ENCODE peak calls at places on chromosomes 4 and X, in ten cellular contexts. P is fibroblast of lung; I is CD8-positive, alpha-beta T cell; R is colonic mucosa; M is fibroblast of pulmonary artery; Z is cardiac fibroblast; A is right atrium auricular region; L is osteocyte; O is cardiac muscle cell; X is GM20000. W is an unnamed sample.

GRCh38 chrX:130418066-130418465 is 16.3 kb downstream of the RBMX2 start:
- DNase-seq in P (no peak), I (no peak), R (no peak), M (no peak), Z (no peak), A (no peak), L (no peak), O (no peak), X (no peak), W (no peak)

GRCh38 chrX:102155806-102156179 is at the start of gene BEX5:
- DNase-seq in P (no peak), I (peak; percentile 11), R (peak; percentile 66), M (no peak), Z (no peak), A (no peak), L (no peak), O (no peak), X (peak; percentile 27), W (no peak)

GRCh38 chr4:149961876-149962597 is 116.2 kb upstream of the DCLK2 start:
- DNase-seq in P (peak; percentile 73), I (no peak), R (peak; percentile 38), M (peak; percentile 69), Z (peak; percentile 61), A (no peak), L (no peak), O (peak; percentile 59), X (no peak), W (no peak)

GRCh38 chr4:129446074-129446473 is 350.1 kb downstream of the C4orf33 start:
- DNase-seq in P (no peak), I (no peak), R (no peak), M (no peak), Z (peak; percentile 7), A (no peak), L (no peak), O (peak; percentile 2), X (no peak), W (no peak)

GRCh38 chr4:76562851-76563803 is 128.1 kb downstream of the SHROOM3 start:
- DNase-seq in P (peak; percentile 70), I (no peak), R (no peak), M (no peak), Z (no peak), A (no peak), L (no peak), O (no peak), X (no peak), W (no peak)

GRCh38 chrX:17373337-17373736 is 1.7 kb upstream of the NHS start:
- DNase-seq in P (no peak), I (no peak), R (no peak), M (no peak), Z (no peak), A (no peak), L (no peak), O (no peak), X (no peak), W (no peak)

GRCh38 chrX:37746951-37747350 is 32.9 kb upstream of the CYBB start:
- DNase-seq in P (peak; percentile 11), I (no peak), R (no peak), M (no peak), Z (no peak), A (no peak), L (no peak), O (no peak), X (no peak), W (no peak)

GRCh38 chr4:54840992-54841768 is 183.4 kb downstream of the KIT start:
- DNase-seq in P (no peak), I (no peak), R (peak; percentile 18), M (peak; percentile 16), Z (peak; percentile 40), A (no peak), L (no peak), O (peak; percentile 29), X (no peak), W (no peak)

GRCh38 chr4:81032805-81033684 is 2.5 kb downstream of the BMP3 start:
- DNase-seq in P (no peak), I (no peak), R (peak; percentile 23), M (no peak), Z (no peak), A (no peak), L (no peak), O (no peak), X (no peak), W (no peak)

GRCh38 chr4:100261346-100261745 is 71.1 kb upstream of the DDIT4L start:
- DNase-seq in P (no peak), I (no peak), R (no peak), M (no peak), Z (no peak), A (no peak), L (no peak), O (no peak), X (no peak), W (no peak)

GRCh38 chrX:140514554-140514953 is 9.7 kb upstream of the SOX3 start:
- DNase-seq in P (no peak), I (no peak), R (no peak), M (no peak), Z (no peak), A (no peak), L (no peak), O (no peak), X (no peak), W (no peak)

GRCh38 chr4:114563536-114564315 is 34.9 kb upstream of the UGT8 start:
- DNase-seq in P (peak; percentile 77), I (no peak), R (no peak), M (peak; percentile 0), Z (no peak), A (no peak), L (no peak), O (peak; percentile 0), X (no peak), W (no peak)

GRCh38 chrX:124023838-124024238 is 62.3 kb downstream of the STAG2 start:
- DNase-seq in P (peak; percentile 48), I (no peak), R (no peak), M (peak; percentile 8), Z (no peak), A (no peak), L (no peak), O (no peak), X (no peak), W (no peak)

GRCh38 chr4:111037591-111037990 is 414.7 kb upstream of the PITX2 start:
- DNase-seq in P (no peak), I (no peak), R (no peak), M (no peak), Z (no peak), A (no peak), L (no peak), O (no peak), X (no peak), W (no peak)

GRCh38 chr4:22515145-22515887 is 550 bp downstream of the ADGRA3 start:
- DNase-seq in P (peak; percentile 78), I (no peak), R (peak; percentile 78), M (peak; percentile 79), Z (peak; percentile 80), A (peak; percentile 60), L (peak; percentile 85), O (peak; percentile 83), X (peak; percentile 58), W (peak; percentile 56)
- TF ChIP-seq CTCF in P (no peak), I (no peak), R (no peak), M (no peak), Z (no peak), A (no peak), L (no peak), O (peak; percentile 25), X (no peak), W (no peak)

DNA sequence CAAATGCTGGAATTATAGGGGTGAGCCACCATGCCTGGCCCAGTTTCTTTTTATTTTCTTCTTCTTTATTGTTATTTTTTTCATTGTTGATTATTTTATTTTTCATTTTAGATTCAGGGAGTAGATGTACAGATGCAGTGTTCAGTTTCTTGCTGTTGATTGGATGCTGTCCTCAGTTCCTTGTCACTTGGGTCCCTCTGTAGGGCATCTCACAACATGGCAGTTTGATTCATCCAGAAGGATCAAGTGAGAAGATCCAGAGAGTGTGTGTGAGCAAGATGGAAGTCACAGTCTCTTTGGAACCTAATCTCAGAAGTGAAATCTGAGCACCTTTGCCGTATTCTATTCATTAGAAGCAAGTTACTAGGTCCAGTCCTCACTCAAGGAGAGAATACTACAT is 20.9 kb downstream of the HMGB3 start:
- DNase-seq in P (no peak), I (no peak), R (no peak), M (peak; percentile 7), Z (no peak), A (no peak), L (no peak), O (no peak), X (no peak), W (no peak)
- TF ChIP-seq CTCF in P (no peak), I (no peak), R (no peak), M (no peak), Z (no peak), A (no peak), L (no peak), O (no peak), X (no peak), W (peak; percentile 16)

GRCh38 chr4:1348746-1349145 is 1.7 kb downstream of the UVSSA start:
- DNase-seq in P (no peak), I (no peak), R (no peak), M (no peak), Z (no peak), A (no peak), L (no peak), O (no peak), X (no peak), W (no peak)
- TF ChIP-seq CTCF in P (no peak), I (no peak), R (no peak), M (no peak), Z (no peak), A (no peak), L (no peak), O (no peak), X (no peak), W (no peak)

GRCh38 chrX:132022863-132023116 is 312 bp upstream of the STK26 start:
- DNase-seq in P (no peak), I (no peak), R (no peak), M (no peak), Z (no peak), A (no peak), L (no peak), O (no peak), X (no peak), W (no peak)

GRCh38 chrX:132023117-132023895 is at the start of gene STK26:
- DNase-seq in P (peak; percentile 53), I (peak; percentile 60), R (peak; percentile 76), M (peak; percentile 65), Z (peak; percentile 71), A (peak; percentile 61), L (peak; percentile 91), O (peak; percentile 75), X (peak; percentile 78), W (peak; percentile 78)

GRCh38 chrX:132023896-132024386 is 839 bp downstream of the STK26 start:
- DNase-seq in P (no peak), I (peak; percentile 30), R (peak; percentile 43), M (no peak), Z (peak; percentile 0), A (no peak), L (no peak), O (no peak), X (peak; percentile 25), W (peak; percentile 55)

GRCh38 chrX:132025085-132025484 is 2.0 kb downstream of the STK26 start:
- DNase-seq in P (no peak), I (no peak), R (no peak), M (no peak), Z (no peak), A (no peak), L (no peak), O (no peak), X (no peak), W (no peak)

GRCh38 chrX:132022115-132022862 is 813 bp upstream of the STK26 start:
- DNase-seq in P (no peak), I (no peak), R (peak; percentile 17), M (no peak), Z (peak; percentile 7), A (no peak), L (no peak), O (peak; percentile 10), X (no peak), W (peak; percentile 33)
- TF ChIP-seq CTCF in P (no peak), I (peak; percentile 41), R (no peak), M (peak; percentile 42), Z (peak; percentile 28), A (no peak), L (peak; percentile 51), O (peak; percentile 30), X (no peak), W (peak; percentile 44)

W was measured in GM13977.